ENCODE peak calls at places on chromosome 7, in seven cellular contexts. One of them, this sample, is unnamed.
A peak's percentile ranks its signal among the peaks of the same experiment; 100 is the strongest.

GRCh38 chr7:7932553-7932952 is 36.0 kb upstream of the GLCCI1 start:
- DNase-seq in HCT116: no peak
- DNase-seq in SK-N-SH: no peak
- DNase-seq in GM12878: no peak
- DNase-seq in H1: no peak
- DNase-seq in K562: peak; percentile 7
- DNase-seq in HepG2: no peak
- DNase-seq in this sample: no peak

GRCh38 chr7:17408245-17408903 is 109.9 kb downstream of the AHR start:
- DNase-seq in H1: no peak
- DNase-seq in HCT116: peak; percentile 74
- DNase-seq in GM12878: no peak
- DNase-seq in K562: peak; percentile 33
- DNase-seq in HepG2: peak; percentile 92
- DNase-seq in SK-N-SH: no peak
- DNase-seq in this sample: no peak

GRCh38 chr7:107506683-107507339 is 37.0 kb downstream of the GPR22 start:
- DNase-seq in H1: no peak
- DNase-seq in GM12878: no peak
- DNase-seq in HCT116: peak; percentile 28
- DNase-seq in K562: peak; percentile 14
- DNase-seq in HepG2: no peak
- DNase-seq in SK-N-SH: no peak
- DNase-seq in this sample: peak; percentile 94

GRCh38 chr7:12133865-12134264 is 77.2 kb upstream of the TMEM106B start:
- DNase-seq in SK-N-SH: no peak
- DNase-seq in HCT116: no peak
- DNase-seq in HepG2: no peak
- DNase-seq in H1: no peak
- DNase-seq in GM12878: no peak
- DNase-seq in K562: no peak
- DNase-seq in this sample: no peak

GRCh38 chr7:43193905-43194304 is 81.5 kb downstream of the HECW1 start:
- DNase-seq in GM12878: no peak
- DNase-seq in HepG2: no peak
- DNase-seq in H1: no peak
- DNase-seq in K562: no peak
- DNase-seq in SK-N-SH: no peak
- DNase-seq in HCT116: no peak
- DNase-seq in this sample: no peak

GRCh38 chr7:77538186-77538907 is 1.3 kb downstream of the PTPN12 start:
- DNase-seq in HepG2: peak; percentile 88
- DNase-seq in HCT116: peak; percentile 90
- DNase-seq in SK-N-SH: peak; percentile 73
- DNase-seq in H1: peak; percentile 65
- DNase-seq in GM12878: no peak
- DNase-seq in K562: peak; percentile 90
- DNase-seq in this sample: peak; percentile 90

GRCh38 chr7:45162311-45162845 is 4.8 kb downstream of the RAMP3 start:
- DNase-seq in GM12878: no peak
- DNase-seq in HCT116: no peak
- DNase-seq in H1: no peak
- DNase-seq in SK-N-SH: no peak
- DNase-seq in HepG2: no peak
- DNase-seq in K562: no peak
- DNase-seq in this sample: no peak

GRCh38 chr7:127766831-127767489 is 115.0 kb downstream of the SND1 start:
- DNase-seq in H1: no peak
- DNase-seq in SK-N-SH: no peak
- DNase-seq in GM12878: no peak
- DNase-seq in K562: no peak
- DNase-seq in HepG2: no peak
- DNase-seq in HCT116: no peak
- DNase-seq in this sample: no peak

GRCh38 chr7:40493609-40494041 is 358.8 kb downstream of the SUGCT start:
- DNase-seq in K562: no peak
- DNase-seq in HepG2: no peak
- DNase-seq in HCT116: no peak
- DNase-seq in SK-N-SH: no peak
- DNase-seq in H1: no peak
- DNase-seq in GM12878: no peak
- DNase-seq in this sample: no peak

GRCh38 chr7:102889836-102890235 is 23.0 kb upstream of the LRRC17 start:
- DNase-seq in SK-N-SH: no peak
- DNase-seq in HCT116: no peak
- DNase-seq in K562: no peak
- DNase-seq in H1: no peak
- DNase-seq in HepG2: no peak
- DNase-seq in GM12878: no peak
- DNase-seq in this sample: no peak

GRCh38 chr7:148856891-148857290 is 27.2 kb downstream of the EZH2 start:
- DNase-seq in H1: no peak
- DNase-seq in HCT116: no peak
- DNase-seq in K562: no peak
- DNase-seq in HepG2: no peak
- DNase-seq in GM12878: no peak
- DNase-seq in SK-N-SH: no peak
- DNase-seq in this sample: no peak

GRCh38 chr7:148858489-148858888 is 25.6 kb downstream of the EZH2 start:
- DNase-seq in K562: no peak
- DNase-seq in H1: no peak
- DNase-seq in HCT116: no peak
- DNase-seq in HepG2: no peak
- DNase-seq in GM12878: no peak
- DNase-seq in SK-N-SH: no peak
- DNase-seq in this sample: no peak

GRCh38 chr7:148856035-148856881 is 27.8 kb downstream of the EZH2 start:
- DNase-seq in H1: no peak
- DNase-seq in HCT116: peak; percentile 28
- DNase-seq in K562: peak; percentile 78
- DNase-seq in GM12878: no peak
- DNase-seq in HepG2: peak; percentile 31
- DNase-seq in SK-N-SH: peak; percentile 64
- DNase-seq in this sample: peak; percentile 11

GRCh38 chr7:148852272-148852671 is 31.8 kb downstream of the EZH2 start:
- DNase-seq in K562: peak; percentile 59
- DNase-seq in H1: no peak
- DNase-seq in HepG2: no peak
- DNase-seq in GM12878: no peak
- DNase-seq in SK-N-SH: no peak
- DNase-seq in HCT116: no peak
- DNase-seq in this sample: no peak

DNA sequence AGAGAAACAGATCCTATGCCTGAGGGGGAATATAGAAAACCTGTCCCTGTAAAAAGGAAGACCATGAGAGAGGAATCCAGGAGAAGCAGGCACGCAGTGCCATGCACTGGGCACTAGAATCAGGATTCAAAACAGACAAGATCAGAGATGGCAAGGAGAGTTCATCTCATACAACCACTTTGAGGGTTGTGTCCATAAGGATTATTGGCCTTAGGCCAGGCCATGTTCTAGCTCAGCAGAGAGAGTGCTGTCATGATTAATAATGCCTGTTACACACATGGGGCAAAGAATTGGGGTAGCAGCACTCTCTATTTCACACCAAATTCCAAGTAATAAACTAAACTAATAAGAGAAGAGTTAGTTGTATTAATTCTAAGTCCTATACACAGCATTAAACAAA is 29.1 kb downstream of the EZH2 start:
- DNase-seq in HCT116: no peak
- DNase-seq in H1: no peak
- DNase-seq in SK-N-SH: peak; percentile 40
- DNase-seq in K562: no peak
- DNase-seq in HepG2: no peak
- DNase-seq in GM12878: no peak
- DNase-seq in this sample: no peak
- TF ChIP-seq JUND in HCT116: no peak
- TF ChIP-seq JUND in H1: no peak
- TF ChIP-seq JUND in SK-N-SH: no peak
- TF ChIP-seq JUND in K562: no peak
- TF ChIP-seq JUND in HepG2: no peak
- TF ChIP-seq JUND in GM12878: no peak
- TF ChIP-seq JUND in this sample: no peak

GRCh38 chr7:20343954-20344353 is 13.3 kb downstream of the ITGB8 start:
- DNase-seq in HepG2: no peak
- DNase-seq in K562: no peak
- DNase-seq in GM12878: no peak
- DNase-seq in SK-N-SH: no peak
- DNase-seq in HCT116: no peak
- DNase-seq in H1: no peak
- DNase-seq in this sample: no peak
- TF ChIP-seq JUND in HepG2: no peak
- TF ChIP-seq JUND in K562: no peak
- TF ChIP-seq JUND in GM12878: no peak
- TF ChIP-seq JUND in SK-N-SH: no peak
- TF ChIP-seq JUND in HCT116: no peak
- TF ChIP-seq JUND in H1: no peak
- TF ChIP-seq JUND in this sample: no peak

GRCh38 chr7:55432937-55433784 is 68.0 kb downstream of the LANCL2 start:
- DNase-seq in GM12878: no peak
- DNase-seq in K562: peak; percentile 37
- DNase-seq in H1: no peak
- DNase-seq in HepG2: peak; percentile 50
- DNase-seq in HCT116: peak; percentile 40
- DNase-seq in SK-N-SH: peak; percentile 83
- DNase-seq in this sample: peak; percentile 82
- TF ChIP-seq JUND in GM12878: no peak
- TF ChIP-seq JUND in K562: no peak
- TF ChIP-seq JUND in H1: no peak
- TF ChIP-seq JUND in HepG2: no peak
- TF ChIP-seq JUND in HCT116: no peak
- TF ChIP-seq JUND in SK-N-SH: no peak
- TF ChIP-seq JUND in this sample: no peak

DNA sequence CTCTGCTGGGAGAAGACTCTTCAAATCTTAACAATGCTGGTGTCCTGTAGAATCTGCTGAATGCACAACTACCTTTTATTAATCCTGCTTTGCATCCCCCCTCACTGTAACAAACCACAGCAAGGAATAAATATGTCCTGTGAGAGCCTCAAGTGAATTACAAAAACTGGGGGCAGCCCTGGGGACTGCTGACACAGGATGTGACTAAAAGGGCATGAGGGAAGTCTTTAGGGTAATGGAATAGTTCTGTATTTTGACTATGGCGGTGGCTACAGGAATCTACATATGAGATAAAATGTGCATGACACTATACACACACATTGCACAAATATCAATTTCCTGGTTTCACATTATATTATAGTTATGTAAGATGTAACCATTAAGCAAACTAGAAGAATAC is 45.0 kb upstream of the KCTD7 start:
- DNase-seq in GM12878: no peak
- DNase-seq in K562: no peak
- DNase-seq in HepG2: no peak
- DNase-seq in H1: no peak
- DNase-seq in HCT116: no peak
- DNase-seq in SK-N-SH: no peak
- DNase-seq in this sample: no peak
- TF ChIP-seq JUND in GM12878: no peak
- TF ChIP-seq JUND in K562: no peak
- TF ChIP-seq JUND in HepG2: no peak
- TF ChIP-seq JUND in H1: no peak
- TF ChIP-seq JUND in HCT116: no peak
- TF ChIP-seq JUND in SK-N-SH: no peak
- TF ChIP-seq JUND in this sample: no peak

DNA sequence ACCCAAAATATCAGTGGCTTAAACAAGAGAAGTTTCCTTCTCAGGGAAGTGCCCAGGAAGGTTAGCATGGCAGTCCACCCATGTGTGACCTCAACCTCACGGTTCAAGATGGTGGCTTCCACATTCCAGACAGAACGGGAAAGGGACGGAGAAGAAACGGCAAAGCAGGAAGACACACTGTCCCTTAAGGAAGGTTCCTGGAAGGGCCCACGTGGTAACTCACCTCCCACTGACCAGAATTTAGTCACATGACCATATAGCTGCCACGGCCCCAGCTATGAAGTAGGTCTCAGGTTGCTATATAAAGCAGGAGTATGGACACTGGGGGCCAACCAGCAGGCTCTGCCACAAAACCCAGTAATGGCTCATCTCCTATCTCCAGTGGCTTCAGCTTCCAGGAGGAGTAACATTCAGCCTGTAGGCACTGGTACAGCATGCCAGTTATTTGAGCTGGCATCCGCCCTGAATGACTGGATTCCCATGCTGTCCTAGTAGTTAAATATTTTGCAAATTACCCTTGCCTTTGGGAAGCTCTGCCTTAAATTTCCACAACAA is 278.5 kb upstream of the KLF14 start:
- DNase-seq in HepG2: no peak
- DNase-seq in GM12878: no peak
- DNase-seq in K562: peak; percentile 45
- DNase-seq in H1: no peak
- DNase-seq in HCT116: no peak
- DNase-seq in SK-N-SH: no peak
- DNase-seq in this sample: no peak
- TF ChIP-seq JUND in HepG2: no peak
- TF ChIP-seq JUND in GM12878: no peak
- TF ChIP-seq JUND in K562: no peak
- TF ChIP-seq JUND in H1: no peak
- TF ChIP-seq JUND in HCT116: no peak
- TF ChIP-seq JUND in SK-N-SH: no peak
- TF ChIP-seq JUND in this sample: no peak

GRCh38 chr7:1646391-1646790 is 23.7 kb upstream of the ELFN1 start:
- DNase-seq in H1: no peak
- DNase-seq in K562: no peak
- DNase-seq in HCT116: no peak
- DNase-seq in SK-N-SH: no peak
- DNase-seq in GM12878: no peak
- DNase-seq in HepG2: no peak
- DNase-seq in this sample: no peak
- TF ChIP-seq JUND in H1: no peak
- TF ChIP-seq JUND in K562: no peak
- TF ChIP-seq JUND in HCT116: no peak
- TF ChIP-seq JUND in SK-N-SH: no peak
- TF ChIP-seq JUND in GM12878: no peak
- TF ChIP-seq JUND in HepG2: no peak
- TF ChIP-seq JUND in this sample: no peak